ENCODE peak calls at places on chromosomes 13 and 19, in five cellular contexts. N, H, D, W and U are unnamed samples. For H3K27me3, the result is how much of the 10 kb centered on the place peaks cover.

GRCh38 chr13:22112956-22113750 is 442.3 kb downstream of the FGF9 start:
- DNase-seq in H (no peak), W (no peak), D (no peak), N (no peak), U (no peak)

GRCh38 chr19:29715695-29716581 is 877 bp upstream of the C19orf12 start:
- DNase-seq in W (no peak), N (no peak), H (no peak), D (no peak), U (no peak)

GRCh38 chr13:46372071-46372470 is 15.0 kb downstream of the RUBCNL start:
- DNase-seq in D (no peak), H (no peak), W (no peak), N (no peak), U (no peak)

GRCh38 chr13:103952183-103952582 is 886.0 kb upstream of the SLC10A2 start:
- DNase-seq in H (no peak), N (no peak), D (no peak), W (no peak), U (no peak)

GRCh38 chr13:34358811-34359513 is 541.0 kb downstream of the RFC3 start:
- DNase-seq in D (no peak), W (no peak), H (no peak), N (no peak), U (no peak)

GRCh38 chr13:35475960-35476943 is at the start of gene MAB21L1:
- DNase-seq in D (peak), W (no peak), N (no peak), H (peak), U (peak)

GRCh38 chr19:23823952-23824389 is 65.3 kb upstream of the ZNF681 start:
- DNase-seq in D (peak), W (no peak), H (peak), N (no peak), U (no peak)

GRCh38 chr19:35995655-35995993 is 636 bp downstream of the SDHAF1 start:
- DNase-seq in H (peak), W (peak), N (no peak), D (no peak), U (peak)

GRCh38 chr13:74206061-74206561 is 71.9 kb upstream of the KLF12 start:
- DNase-seq in H (no peak), N (no peak), W (no peak), D (no peak), U (no peak)

GRCh38 chr13:98746968-98747367 is 5.5 kb downstream of the SLC15A1 start:
- DNase-seq in H (no peak), N (no peak), D (no peak), W (no peak), U (no peak)

GRCh38 chr13:35926859-35927530 is 204.2 kb downstream of the DCLK1 start:
- DNase-seq in N (no peak), H (no peak), D (no peak), W (no peak), U (no peak)

GRCh38 chr19:6802336-6803035 is 30.0 kb downstream of the VAV1 start:
- DNase-seq in H (no peak), W (peak), D (no peak), N (peak), U (peak)

GRCh38 chr13:84121456-84121855 is 239.2 kb upstream of the SLITRK1 start:
- DNase-seq in H (peak), W (no peak), D (peak), N (no peak), U (no peak)

GRCh38 chr13:102970542-102970941 is 95.7 kb downstream of the SLC10A2 start:
- DNase-seq in D (no peak), W (no peak), N (no peak), H (no peak), U (no peak)

GRCh38 chr13:99977912-99978780 is 3.4 kb upstream of the ZIC2 start:
- DNase-seq in D (no peak), N (no peak), H (peak), W (no peak), U (no peak)

GRCh38 chr19:32543107-32543900 is 37.7 kb upstream of the PDCD5 start:
- DNase-seq in W (no peak), D (no peak), H (no peak), N (no peak), U (no peak)

GRCh38 chr19:48921721-48922500 is 11.6 kb upstream of the DHDH start:
- DNase-seq in H (no peak), D (no peak), N (no peak), W (no peak), U (no peak)

GRCh38 chr19:18793144-18794028 is 2.3 kb upstream of the COMP start:
- DNase-seq in N (no peak), D (no peak), H (no peak), W (no peak), U (no peak)

GRCh38 chr19:48819366-48819816 is 8.6 kb upstream of the BCAT2 start:
- DNase-seq in D (no peak), N (no peak), H (no peak), W (peak), U (peak)

DNA sequence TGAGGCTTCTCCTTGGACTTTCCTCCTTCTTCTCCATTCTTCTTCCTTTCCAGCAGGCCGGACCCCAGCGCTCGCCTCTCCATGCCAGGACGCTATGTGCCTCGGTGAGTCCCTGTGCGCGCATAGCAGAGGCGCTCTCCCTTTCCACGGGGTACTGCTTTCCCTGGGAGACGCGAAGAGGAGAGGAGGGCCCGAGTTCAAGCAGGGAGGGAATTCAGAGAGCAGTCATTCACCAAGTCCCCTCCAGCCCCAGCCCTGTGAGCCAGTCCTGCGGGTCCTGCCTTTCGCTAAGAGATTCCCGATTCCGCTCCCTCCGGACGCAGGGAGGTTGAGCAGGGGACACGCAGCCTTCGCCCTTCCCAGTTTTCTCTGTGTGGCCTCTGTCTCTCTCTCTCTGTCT is 160.4 kb downstream of the EFNB2 start:
- DNase-seq in H (no peak), N (no peak), W (no peak), D (no peak), U (no peak)
- H3K27me3 ChIP-seq in H (under half), N (under half), W (under half), D (under half), U (under half)

GRCh38 chr13:109111141-109111540 is 481.7 kb downstream of the MYO16 start:
- DNase-seq in W (no peak), N (no peak), D (no peak), H (no peak), U (no peak)
- H3K27me3 ChIP-seq in W (under half), N (under half), D (under half), H (under half), U (under half)

DNA sequence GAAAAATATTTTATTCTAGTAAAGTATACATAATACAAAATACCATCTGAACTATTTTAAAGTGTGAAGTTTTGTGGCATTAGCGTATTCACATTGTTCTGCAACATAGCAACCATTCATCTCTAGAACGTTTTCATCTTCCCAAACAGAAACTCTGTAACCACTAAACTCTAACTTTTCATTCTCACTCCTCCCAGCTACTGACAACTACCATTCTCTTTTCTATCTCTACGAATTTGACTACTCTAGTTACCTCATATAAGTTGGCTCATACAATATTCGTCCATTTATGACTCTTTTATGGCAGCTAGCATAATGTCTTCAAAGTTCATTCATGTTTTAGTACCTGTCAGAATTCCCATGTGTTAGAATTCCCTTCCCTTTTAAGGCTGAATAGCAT is 150.5 kb upstream of the MIR17HG start:
- DNase-seq in D (no peak), W (no peak), N (no peak), H (no peak), U (no peak)
- H3K27me3 ChIP-seq in D (under half), W (under half), N (under half), H (under half), U (under half)

GRCh38 chr19:51026554-51026831 is at the start of gene KLK11:
- DNase-seq in N (no peak), H (no peak), W (no peak), D (no peak), U (no peak)

GRCh38 chr19:51027126-51027806 is 850 bp upstream of the KLK11 start:
- DNase-seq in H (no peak), D (no peak), N (no peak), W (no peak), U (no peak)

GRCh38 chr19:51029718-51030117 is 3.3 kb upstream of the KLK11 start:
- DNase-seq in W (no peak), D (no peak), H (no peak), N (no peak), U (no peak)

GRCh38 chr19:51025809-51026553 is 435 bp downstream of the KLK11 start:
- DNase-seq in D (no peak), H (no peak), W (no peak), N (no peak), U (no peak)

GRCh38 chr19:51027873-51028272 is 1.5 kb upstream of the KLK11 start:
- DNase-seq in N (no peak), H (no peak), D (no peak), W (no peak), U (no peak)
- H3K27me3 ChIP-seq in N (under half), H (under half), D (under half), W (under half), U (under half)

DNA sequence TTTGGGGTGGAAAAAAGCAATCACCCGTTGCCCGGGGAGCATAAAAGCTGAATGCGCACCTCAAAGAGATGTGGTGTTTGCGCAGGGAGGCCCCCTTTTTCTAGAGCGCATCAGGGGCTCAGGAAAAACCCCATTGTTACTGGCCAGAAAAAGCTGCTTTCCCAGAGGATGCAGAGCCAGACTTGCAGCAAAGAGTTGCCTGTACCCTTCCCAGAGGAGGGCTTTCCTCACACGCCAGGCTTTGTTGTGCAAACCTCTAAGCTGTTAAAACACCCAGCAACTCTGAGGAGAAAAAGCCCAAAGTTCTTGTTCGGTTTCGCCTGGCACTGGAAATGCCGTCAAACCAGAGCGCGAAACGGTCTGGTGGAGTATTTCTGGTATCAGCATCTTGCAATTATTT is 29.3 kb downstream of the GSX1 start:
- DNase-seq in N (no peak), H (no peak), D (no peak), W (no peak), U (no peak)
- H3K27me3 ChIP-seq in N (under half), H (half or more), D (half or more), W (half or more), U (half or more)

DNA sequence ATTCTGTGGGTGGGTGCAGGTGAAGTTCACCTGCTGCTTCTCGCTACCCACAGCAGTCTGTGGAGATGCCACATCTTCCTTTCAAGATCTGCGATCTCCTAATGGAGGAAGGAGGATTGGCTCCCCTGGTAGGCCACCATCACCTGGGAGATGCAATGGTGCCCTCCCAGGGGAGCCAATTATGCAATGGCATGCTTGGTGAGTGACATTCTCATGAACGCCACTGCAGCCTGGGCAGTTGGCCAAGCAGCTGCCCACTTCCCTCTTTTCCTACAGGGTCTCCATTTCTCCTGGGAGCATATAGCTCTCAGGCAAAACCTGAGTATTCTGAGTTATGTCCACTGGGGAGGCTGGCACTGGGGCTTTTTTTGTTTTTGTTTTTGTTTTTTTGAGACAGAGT is 83.5 kb upstream of the KCTD15 start:
- DNase-seq in N (no peak), D (no peak), W (no peak), H (no peak), U (no peak)
- H3K27me3 ChIP-seq in N (under half), D (under half), W (under half), H (under half), U (under half)

DNA sequence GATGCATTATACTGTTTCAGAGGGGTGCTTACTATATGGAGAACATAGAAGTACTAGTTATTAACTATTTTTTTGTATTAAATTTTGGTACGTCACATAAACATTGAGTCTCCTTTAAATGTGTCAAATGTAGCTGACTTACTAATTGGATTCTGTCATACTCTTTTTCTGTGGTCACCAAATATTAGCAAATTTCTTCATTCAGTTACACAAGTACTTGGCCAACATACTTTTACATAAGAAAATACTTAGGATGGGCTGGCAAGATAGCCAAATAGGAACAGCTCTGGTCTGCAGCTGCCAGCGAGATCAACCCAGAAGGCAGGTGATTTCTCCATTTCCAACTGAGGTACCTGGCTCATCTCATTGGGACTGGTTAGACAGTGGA is 19.2 kb downstream of the LPAR6 start:
- DNase-seq in D (no peak), H (no peak), W (no peak), N (no peak), U (no peak)
- H3K27me3 ChIP-seq in D (under half), H (under half), W (under half), N (under half), U (under half)

DNA sequence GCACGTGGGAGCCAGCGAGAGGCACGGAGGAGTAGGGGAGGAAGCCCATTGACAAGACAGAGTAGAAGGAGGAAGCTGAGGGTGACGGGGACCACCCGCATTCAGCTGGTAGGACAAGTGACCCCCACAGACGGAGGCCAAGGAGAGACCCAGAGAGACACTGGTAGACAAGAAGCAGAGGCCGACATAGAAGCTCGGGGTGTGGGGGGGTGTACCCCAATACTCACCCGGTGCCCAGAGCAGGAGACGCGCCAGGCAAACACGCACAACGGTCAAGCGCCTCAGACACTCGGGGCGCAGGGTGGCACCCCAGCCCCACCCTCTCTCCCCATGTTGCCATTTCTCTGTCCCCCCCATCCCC is 23.6 kb downstream of the SHANK1 start:
- DNase-seq in H (no peak), W (no peak), N (no peak), D (no peak), U (no peak)
- H3K27me3 ChIP-seq in H (half or more), W (half or more), N (under half), D (under half), U (under half)

DNA sequence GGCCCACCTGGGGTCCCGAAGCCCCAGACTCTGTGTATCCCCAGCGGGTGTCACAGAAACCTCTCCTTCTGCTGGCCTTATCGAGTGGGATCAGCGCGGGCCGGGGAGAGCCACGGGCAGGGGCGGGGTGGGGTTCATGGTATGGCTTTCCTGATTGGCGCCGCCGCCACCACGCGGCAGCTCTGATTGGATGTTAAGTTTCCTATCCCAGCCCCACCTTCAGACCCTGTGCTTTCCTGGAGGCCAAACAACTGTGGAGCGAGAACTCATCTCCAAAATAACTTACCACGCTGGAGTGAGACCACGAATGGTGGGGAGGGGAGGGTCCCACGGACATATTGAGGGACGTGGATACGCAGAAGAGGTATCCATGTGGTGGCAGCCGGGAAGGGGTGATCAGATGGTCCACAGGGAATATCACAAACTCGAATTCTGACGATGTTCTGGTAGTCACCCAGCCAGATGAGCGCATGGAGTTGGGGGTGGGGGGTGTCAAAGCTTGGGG is 1.0 kb upstream of the ICAM5 start:
- DNase-seq in H (peak), N (no peak), D (no peak), W (no peak), U (no peak)
- H3K27me3 ChIP-seq in H (half or more), N (under half), D (half or more), W (half or more), U (half or more)